ENCODE peak calls at places on chromosomes 13 and 19, in nine cellular contexts. Z, U, G, Y, I, M, V, W and T are unnamed samples.

GRCh38 chr19:14540741-14541525 is 11.5 kb downstream of the TECR start:
- DNase-seq in Z (no peak), U (no peak), G (no peak), Y (no peak), I (no peak), M (no peak), V (no peak), W (no peak), T (no peak)

GRCh38 chr13:108609353-108609752 is 20.1 kb upstream of the MYO16 start:
- DNase-seq in Z (no peak), U (no peak), G (no peak), Y (no peak), I (no peak), M (no peak), V (peak; percentile 49), W (no peak), T (no peak)

GRCh38 chr13:48828962-48829405 is 146.7 kb upstream of the FNDC3A start:
- DNase-seq in Z (no peak), U (no peak), G (no peak), Y (no peak), I (no peak), M (no peak), V (peak; percentile 32), W (no peak), T (peak; percentile 25)

GRCh38 chr13:41700790-41701310 is 243.5 kb downstream of the RGCC start:
- DNase-seq in Z (peak; percentile 30), U (no peak), G (no peak), Y (no peak), I (peak; percentile 17), M (no peak), V (peak; percentile 66), W (no peak), T (peak; percentile 39)

GRCh38 chr19:14113762-14114414 is 3.7 kb downstream of the PRKACA start:
- DNase-seq in Z (peak; percentile 59), U (peak; percentile 81), G (peak; percentile 61), Y (no peak), I (no peak), M (no peak), V (no peak), W (no peak), T (no peak)

GRCh38 chr19:4969772-4970531 is 1.0 kb downstream of the KDM4B start:
- DNase-seq in Z (no peak), U (no peak), G (no peak), Y (peak; percentile 57), I (no peak), M (no peak), V (no peak), W (peak; percentile 34), T (no peak)

GRCh38 chr13:53310786-53311185 is 282.2 kb downstream of the OLFM4 start:
- DNase-seq in Z (no peak), U (no peak), G (no peak), Y (no peak), I (no peak), M (no peak), V (no peak), W (no peak), T (no peak)

GRCh38 chr13:101522607-101523006 is 70.1 kb downstream of the ITGBL1 start:
- DNase-seq in Z (no peak), U (no peak), G (no peak), Y (no peak), I (no peak), M (no peak), V (no peak), W (no peak), T (no peak)

GRCh38 chr13:99059498-99060070 is 81.7 kb upstream of the DOCK9 start:
- DNase-seq in Z (no peak), U (no peak), G (no peak), Y (no peak), I (no peak), M (no peak), V (no peak), W (no peak), T (no peak)

GRCh38 chr19:7251502-7251901 is 42.7 kb downstream of the INSR start:
- DNase-seq in Z (no peak), U (peak; percentile 2), G (no peak), Y (no peak), I (no peak), M (no peak), V (no peak), W (no peak), T (no peak)

GRCh38 chr19:6828306-6828697 is 55.8 kb downstream of the VAV1 start:
- DNase-seq in Z (no peak), U (peak; percentile 42), G (no peak), Y (no peak), I (no peak), M (no peak), V (no peak), W (no peak), T (no peak)

GRCh38 chr13:46181799-46182490 is at the start of gene LCP1:
- DNase-seq in Z (no peak), U (peak; percentile 52), G (peak; percentile 44), Y (peak; percentile 60), I (no peak), M (no peak), V (no peak), W (peak; percentile 84), T (peak; percentile 66)

GRCh38 chr19:8641908-8642547 is 11.6 kb downstream of the NFILZ start:
- DNase-seq in Z (no peak), U (peak; percentile 57), G (no peak), Y (no peak), I (no peak), M (no peak), V (peak; percentile 65), W (no peak), T (no peak)

GRCh38 chr13:74128171-74128767 is 5.9 kb downstream of the KLF12 start:
- DNase-seq in Z (no peak), U (no peak), G (no peak), Y (no peak), I (no peak), M (no peak), V (peak; percentile 64), W (no peak), T (no peak)

GRCh38 chr13:77067519-77067918 is 40.6 kb upstream of the FBXL3 start:
- DNase-seq in Z (no peak), U (no peak), G (no peak), Y (no peak), I (no peak), M (no peak), V (no peak), W (no peak), T (no peak)

DNA sequence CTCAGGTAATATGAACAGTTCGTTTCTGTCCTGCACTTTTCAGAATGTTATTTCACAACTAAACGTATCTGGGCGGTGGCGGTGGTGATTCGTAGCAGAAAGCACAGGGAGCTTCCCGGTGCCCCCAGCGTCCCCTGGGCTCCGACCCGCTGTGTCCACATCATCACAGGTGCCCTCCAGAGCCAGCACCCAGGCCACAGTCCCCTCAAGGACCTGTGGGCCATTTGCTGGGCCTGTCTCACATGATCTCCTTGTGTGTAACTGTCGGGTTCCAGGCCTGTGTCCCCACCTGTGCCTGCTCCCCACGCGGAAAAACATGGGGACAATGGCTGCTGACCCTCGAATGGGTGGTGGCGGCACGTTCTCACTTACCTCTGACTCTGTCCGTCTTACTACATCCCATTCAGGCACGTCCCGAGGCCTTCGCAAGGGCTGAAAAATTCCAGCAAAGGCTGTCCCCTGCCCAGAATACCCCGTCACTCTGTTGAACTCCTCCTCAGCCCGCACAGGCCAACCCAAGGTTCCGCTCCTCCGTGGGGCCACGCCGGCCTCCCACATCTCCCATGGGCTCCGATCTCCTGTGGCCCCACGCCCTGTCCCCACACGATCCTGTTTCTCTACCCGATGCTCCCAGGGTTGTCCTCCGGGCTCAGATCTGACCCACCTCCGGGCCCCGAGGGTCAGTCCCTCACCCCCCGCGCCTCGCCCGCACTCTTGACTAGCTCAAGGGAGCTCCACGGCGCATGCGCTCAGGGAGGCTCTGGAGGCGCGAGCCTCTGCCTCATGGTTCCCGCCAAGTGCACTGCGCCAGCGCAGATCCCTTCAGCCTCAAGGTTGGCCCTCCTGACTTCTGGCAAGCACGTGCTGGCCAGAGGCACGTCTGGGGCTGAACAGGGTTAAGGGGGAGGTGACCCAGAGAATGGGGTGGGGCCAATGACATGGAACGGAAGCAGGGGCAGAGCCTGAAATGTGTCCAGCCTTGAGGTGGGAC is 21.2 kb downstream of the DEDD2 start:
- DNase-seq in Z (no peak), U (peak; percentile 36), G (no peak), Y (no peak), I (no peak), M (no peak), V (no peak), W (no peak), T (no peak)
- H3K27ac ChIP-seq in Z (no peak overlapping the region), U (no peak overlapping the region), G (no peak overlapping the region), Y (peak overlapping the region; percentile 53), I (no peak overlapping the region), M (no peak overlapping the region), V (no peak overlapping the region), W (peak overlapping the region; percentile 64), T (no peak overlapping the region)

GRCh38 chr19:17605117-17605516 is 49.7 kb downstream of the COLGALT1 start:
- DNase-seq in Z (no peak), U (no peak), G (no peak), Y (no peak), I (no peak), M (no peak), V (no peak), W (no peak), T (no peak)
- TF ChIP-seq POLR2A in Z (no peak), U (no peak), G (no peak), Y (no peak), I (no peak), M (no peak), V (no peak), W (no peak), T (no peak)

GRCh38 chr19:50476943-50477264 is 256 bp upstream of the GARIN5A start:
- DNase-seq in Z (no peak), U (no peak), G (no peak), Y (no peak), I (no peak), M (no peak), V (no peak), W (no peak), T (no peak)
- H3K4me3 ChIP-seq in Z (peak overlapping the region; percentile 93), U (peak overlapping the region; percentile 72), G (peak overlapping the region; percentile 96), Y (peak overlapping the region; percentile 96), I (peak overlapping the region; percentile 69), M (peak overlapping the region; percentile 80), V (peak overlapping the region; percentile 87), W (peak overlapping the region; percentile 90), T (peak overlapping the region; percentile 92)

GRCh38 chr13:44017756-44018309 is 138.1 kb downstream of the LACC1 start:
- DNase-seq in Z (no peak), U (no peak), G (no peak), Y (no peak), I (no peak), M (no peak), V (no peak), W (no peak), T (no peak)
- H3K27ac ChIP-seq in Z (peak overlapping the region; percentile 27), U (no peak overlapping the region), G (no peak overlapping the region), Y (no peak overlapping the region), I (peak overlapping the region; percentile 48), M (no peak overlapping the region), V (no peak overlapping the region), W (no peak overlapping the region), T (no peak overlapping the region)

DNA sequence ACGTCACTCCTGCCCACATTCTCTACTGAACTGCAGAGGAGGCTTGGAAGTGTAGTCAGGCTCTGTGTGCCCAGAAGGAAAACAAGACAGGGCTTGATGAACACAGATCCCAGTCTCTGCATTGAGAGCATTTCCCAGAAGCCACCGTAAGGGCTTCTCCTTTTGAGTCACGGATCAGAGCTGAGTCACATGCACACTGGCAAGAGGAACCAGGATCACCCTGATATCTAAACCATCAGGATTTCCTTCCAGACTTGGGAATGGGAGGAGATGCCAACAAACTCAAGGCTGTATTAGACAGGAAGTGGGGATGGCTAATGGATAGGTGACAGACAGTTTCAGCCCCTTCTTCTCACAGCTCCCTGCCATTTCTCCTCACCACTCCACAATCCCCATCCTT is 17.7 kb upstream of the FBXO17 start:
- DNase-seq in Z (no peak), U (no peak), G (no peak), Y (no peak), I (no peak), M (no peak), V (peak; percentile 74), W (no peak), T (no peak)
- TF ChIP-seq POLR2A in Z (no peak), U (no peak), G (no peak), Y (no peak), I (no peak), M (no peak), V (no peak), W (no peak), T (no peak)